ENCODE peak calls at places on chromosomes 16 and 17, in four cellular contexts. R, B, X and D are unnamed samples.

GRCh38 chr16:24745791-24746190 is 16.3 kb downstream of the TNRC6A start:
- DNase-seq in R (no peak), B (no peak), X (no peak), D (no peak)

GRCh38 chr17:30093463-30094147 is 23.0 kb upstream of the NSRP1 start:
- DNase-seq in R (peak), B (peak), X (peak), D (no peak)

GRCh38 chr17:76104140-76104895 is 731 bp upstream of the EXOC7 start:
- DNase-seq in R (no peak), B (no peak), X (no peak), D (no peak)

GRCh38 chr17:35359396-35359795 is 14.0 kb downstream of the SLFN11 start:
- DNase-seq in R (no peak), B (no peak), X (no peak), D (no peak)

GRCh38 chr17:29112780-29113295 is 67.4 kb downstream of the MYO18A start:
- DNase-seq in R (no peak), B (no peak), X (no peak), D (no peak)

GRCh38 chr17:28467456-28468025 is 5.9 kb upstream of the SLC13A2 start:
- DNase-seq in R (no peak), B (no peak), X (no peak), D (no peak)

GRCh38 chr17:75313941-75314550 is 24.8 kb upstream of the SLC25A19 start:
- DNase-seq in R (no peak), B (no peak), X (no peak), D (no peak)

GRCh38 chr17:2017274-2017941 is 7.7 kb downstream of the RTN4RL1 start:
- DNase-seq in R (no peak), B (no peak), X (no peak), D (no peak)

GRCh38 chr17:45307290-45308015 is 9.4 kb downstream of the MAP3K14 start:
- DNase-seq in R (no peak), B (no peak), X (peak), D (no peak)

GRCh38 chr16:86585821-86586611 is 7.7 kb downstream of the FOXL1 start:
- DNase-seq in R (no peak), B (no peak), X (no peak), D (no peak)

GRCh38 chr17:82702161-82702932 is 3.8 kb upstream of the RAB40B start:
- DNase-seq in R (no peak), B (no peak), X (no peak), D (no peak)

GRCh38 chr17:4509402-4509801 is 10.7 kb downstream of the SPNS2 start:
- DNase-seq in R (no peak), B (no peak), X (no peak), D (no peak)

GRCh38 chr17:35729405-35729833 is 2.0 kb upstream of the RASL10B start:
- DNase-seq in R (peak), B (no peak), X (no peak), D (no peak)

GRCh38 chr16:65283238-65283651 is 161.4 kb upstream of the CDH11 start:
- DNase-seq in R (no peak), B (no peak), X (no peak), D (no peak)

GRCh38 chr16:85641776-85642176 is 28.7 kb downstream of the GSE1 start:
- DNase-seq in R (no peak), B (no peak), X (no peak), D (no peak)

GRCh38 chr17:3890082-3890892 is 2.6 kb downstream of the CAMKK1 start:
- DNase-seq in R (no peak), B (no peak), X (no peak), D (peak)

GRCh38 chr17:67606896-67607604 is 110.7 kb upstream of the NOL11 start:
- DNase-seq in R (no peak), B (no peak), X (no peak), D (no peak)

GRCh38 chr17:75288784-75289121 is 480 bp downstream of the SLC25A19 start:
- DNase-seq in R (peak), B (peak), X (peak), D (no peak)

GRCh38 chr17:70329751-70330150 is 160.4 kb downstream of the KCNJ2 start:
- DNase-seq in R (no peak), B (no peak), X (no peak), D (no peak)

GRCh38 chr16:49332589-49333267 is 40.9 kb upstream of the C16orf78 start:
- DNase-seq in R (peak), B (no peak), X (no peak), D (no peak)

GRCh38 chr17:75814900-75815373 is 29.3 kb downstream of the UNC13D start:
- DNase-seq in R (no peak), B (no peak), X (no peak), D (no peak)

GRCh38 chr16:85523602-85524364 is 89.3 kb upstream of the GSE1 start:
- DNase-seq in R (peak), B (no peak), X (no peak), D (no peak)

GRCh38 chr17:20066253-20066652 is 57.1 kb downstream of the SPECC1 start:
- DNase-seq in R (no peak), B (no peak), X (no peak), D (no peak)

GRCh38 chr17:35164716-35165115 is 17.1 kb downstream of the UNC45B start:
- DNase-seq in R (no peak), B (no peak), X (no peak), D (no peak)

GRCh38 chr16:15950167-15950854 is 895 bp downstream of the ABCC1 start:
- DNase-seq in R (peak), B (peak), X (peak), D (no peak)

GRCh38 chr16:87345721-87346424 is 28.7 kb upstream of the C16orf95 start:
- DNase-seq in R (peak), B (no peak), X (no peak), D (no peak)

GRCh38 chr17:78377858-78378224 is 608 bp upstream of the PGS1 start:
- DNase-seq in R (peak), B (no peak), X (no peak), D (no peak)

GRCh38 chr17:40615295-40615988 is 32.2 kb downstream of the SMARCE1 start:
- DNase-seq in R (peak), B (no peak), X (no peak), D (no peak)

GRCh38 chr17:43326490-43327275 is 72.1 kb upstream of the ARL4D start:
- DNase-seq in R (no peak), B (no peak), X (no peak), D (no peak)

GRCh38 chr17:7137182-7137943 is 22.7 kb upstream of the ASGR2 start:
- DNase-seq in R (no peak), B (no peak), X (no peak), D (no peak)

GRCh38 chr17:14330492-14330920 is 29.6 kb downstream of the HS3ST3B1 start:
- DNase-seq in R (peak), B (no peak), X (no peak), D (no peak)

GRCh38 chr16:3022208-3022696 is 1.5 kb downstream of the HCFC1R1 start:
- DNase-seq in R (peak), B (no peak), X (peak), D (peak)

GRCh38 chr17:80523054-80523744 is 21.4 kb upstream of the RPTOR start:
- DNase-seq in R (no peak), B (no peak), X (no peak), D (no peak)

GRCh38 chr16:57140866-57141668 is 44.8 kb downstream of the PSME3IP1 start:
- DNase-seq in R (no peak), B (no peak), X (no peak), D (no peak)

GRCh38 chr16:14344292-14344691 is 273.2 kb downstream of the MRTFB start:
- DNase-seq in R (no peak), B (no peak), X (no peak), D (no peak)

GRCh38 chr17:56985371-56986162 is 7.6 kb downstream of the SCPEP1 start:
- DNase-seq in R (no peak), B (no peak), X (no peak), D (no peak)